ENCODE peak calls at places on chromosomes 1 and 21, in four cellular contexts. E is K562, A is HepG2, Q is GM12878. U is an unnamed sample.

GRCh38 chr21:25506268-25506667 is 101.0 kb downstream of the MRPL39 start:
- DNase-seq in Q (no peak), A (no peak), E (no peak), U (no peak)

GRCh38 chr1:156893048-156893953 is at the start of gene PEAR1:
- DNase-seq in A (no peak), E (no peak), Q (no peak), U (no peak)

GRCh38 chr1:29222686-29223085 is 8.0 kb downstream of the MECR start:
- DNase-seq in E (no peak), A (no peak), Q (no peak), U (no peak)

GRCh38 chr1:180117764-180118116 is 36.9 kb upstream of the QSOX1 start:
- DNase-seq in Q (no peak), A (no peak), E (no peak), U (no peak)

GRCh38 chr1:61357539-61357938 is 275.2 kb downstream of the NFIA start:
- DNase-seq in E (no peak), Q (no peak), A (no peak), U (no peak)

GRCh38 chr1:209569445-209570207 is 13.9 kb upstream of the CAMK1G start:
- DNase-seq in A (peak), E (peak), Q (peak), U (peak)

GRCh38 chr1:59292557-59292956 is 4.3 kb upstream of the FGGY start:
- DNase-seq in A (peak), E (no peak), Q (peak), U (no peak)

GRCh38 chr1:46983825-46984586 is 39.5 kb upstream of the CYP4X1 start:
- DNase-seq in E (no peak), Q (no peak), A (no peak), U (no peak)

GRCh38 chr1:202192770-202193613 is 607 bp upstream of the LGR6 start:
- DNase-seq in E (peak), A (peak), Q (no peak), U (peak)

GRCh38 chr1:46198026-46198826 is at the start of gene POMGNT1:
- DNase-seq in E (peak), A (peak), Q (no peak), U (peak)

GRCh38 chr1:110425611-110426152 is 18.2 kb upstream of the LAMTOR5 start:
- DNase-seq in Q (no peak), A (no peak), E (no peak), U (no peak)

GRCh38 chr1:27992271-27992670 is 32.5 kb downstream of the XKR8 start:
- DNase-seq in Q (no peak), E (no peak), A (no peak), U (no peak)

GRCh38 chr1:54874079-54874830 is 12.7 kb downstream of the DHCR24 start:
- DNase-seq in E (no peak), Q (no peak), A (no peak), U (no peak)

GRCh38 chr21:17351766-17352165 is 161.1 kb upstream of the CXADR start:
- DNase-seq in A (no peak), Q (no peak), E (no peak), U (no peak)

GRCh38 chr21:17348357-17348756 is 164.5 kb upstream of the CXADR start:
- DNase-seq in E (no peak), Q (no peak), A (peak), U (no peak)

GRCh38 chr21:17348849-17349248 is 164.0 kb upstream of the CXADR start:
- DNase-seq in Q (no peak), A (no peak), E (no peak), U (no peak)

DNA sequence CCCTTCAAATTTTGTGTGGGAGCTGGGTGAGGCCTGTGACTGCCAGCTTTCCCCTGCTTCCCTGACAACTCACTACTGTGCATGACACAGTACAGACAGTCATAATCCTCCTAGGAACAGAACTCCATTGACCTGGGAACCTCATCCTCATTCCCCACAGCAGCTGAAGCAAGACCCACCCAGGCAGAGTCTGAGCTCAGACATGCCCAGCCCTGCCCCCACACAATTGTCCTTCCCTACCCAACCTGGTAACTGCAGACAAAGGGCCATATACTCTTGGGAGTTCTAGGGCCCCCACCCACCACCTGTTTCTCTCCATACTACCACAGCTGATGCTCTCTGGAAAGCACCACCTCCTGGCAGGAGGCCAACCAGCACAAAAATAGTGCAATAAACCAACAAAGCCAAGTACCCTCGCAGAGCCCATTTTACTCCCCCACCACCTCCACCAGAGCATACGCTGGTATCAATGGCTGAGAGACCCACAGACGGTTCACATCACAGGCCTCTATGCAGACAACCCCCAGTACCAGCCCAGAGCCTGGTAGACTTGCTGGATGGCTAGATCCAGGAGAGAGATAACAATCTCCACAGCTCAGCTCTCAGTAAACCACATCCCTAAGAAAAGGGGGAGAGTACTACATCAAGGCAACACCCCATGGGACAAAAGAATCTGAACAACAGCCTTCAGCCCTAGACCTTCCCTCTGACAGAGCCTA is 159.7 kb upstream of the CXADR start:
- DNase-seq in E (no peak), Q (no peak), A (no peak), U (no peak)
- TF ChIP-seq FOXK2 in E (no peak), Q (no peak), A (no peak), U (no peak)

DNA sequence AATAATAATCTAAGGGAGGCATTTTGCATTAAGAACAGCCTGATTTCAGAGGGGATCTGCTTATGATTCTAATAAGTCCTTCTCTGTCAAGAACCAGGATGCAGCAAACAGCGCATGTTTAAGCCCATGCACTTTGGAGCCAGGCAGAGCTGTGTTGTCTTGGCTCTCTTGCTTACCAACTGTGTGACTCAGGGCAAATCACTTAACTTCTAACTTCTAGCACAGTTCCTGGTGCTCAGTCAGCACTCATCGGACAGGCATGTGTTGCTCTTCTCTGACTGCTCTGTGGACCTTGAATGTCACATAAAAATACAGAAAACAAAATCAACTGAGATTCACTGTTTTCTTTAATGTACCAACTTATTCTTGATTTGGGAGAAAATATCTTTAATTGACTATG is 56.4 kb upstream of the CNN3 start:
- DNase-seq in Q (no peak), E (no peak), A (no peak), U (no peak)
- TF ChIP-seq FOXK2 in Q (no peak), E (no peak), A (no peak), U (no peak)

GRCh38 chr1:162055062-162055461 is 14.4 kb upstream of the NOS1AP start:
- DNase-seq in E (no peak), Q (no peak), A (peak), U (no peak)
- TF ChIP-seq FOXK2 in E (no peak), Q (no peak), A (no peak), U (no peak)

DNA sequence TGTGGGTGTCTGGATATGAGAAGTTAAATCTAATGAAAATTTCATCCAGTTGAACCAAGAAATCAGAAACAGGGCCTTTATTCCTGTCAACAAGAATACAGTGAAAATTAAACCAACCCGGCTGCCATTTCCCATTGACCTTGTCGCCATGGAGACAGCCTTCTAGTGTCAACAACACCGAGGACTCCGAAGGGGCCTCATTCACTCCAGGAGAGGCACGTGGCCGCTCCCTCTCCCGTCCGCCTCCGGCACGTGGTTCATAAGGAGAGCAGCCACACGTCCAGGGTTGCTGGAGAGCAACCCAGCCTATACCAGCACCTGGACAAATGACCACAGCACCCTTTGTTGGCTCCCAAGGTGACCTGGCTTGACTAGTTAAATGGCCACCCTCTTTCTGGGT is 120.3 kb upstream of the VAMP3 start:
- DNase-seq in A (peak), Q (no peak), E (no peak), U (no peak)
- TF ChIP-seq FOXK2 in A (no peak), Q (no peak), E (no peak), U (no peak)